ENCODE peak calls at places on chromosomes 12 and 14, in seven cellular contexts. I is NCI-H1105 treated with DMSO at 0.1 percent for 48 hours; A is renal cortical epithelial cell; M is stimulated activated CD4-positive, alpha-beta T cell treated with anti-CD3 and anti-CD28 coated beads, Interleukin-15, amount 100 ng/mL, for 1 hour; W is NAMALWA; X is activated T-helper 1 cell treated with anti-CD3 and anti-CD28 coated beads, Interleukin-2, amount 50 U/mL, for 16 hours; G is ELF-1. L is an unnamed sample.

GRCh38 chr12:57739387-57739786 is 845 bp upstream of the AGAP2 start:
- DNase-seq in I (no peak), G (no peak), X (no peak), M (no peak), A (no peak), W (no peak), L (no peak)

GRCh38 chr12:126926023-126926600 is 1340.9 kb upstream of the TMEM132C start:
- DNase-seq in M (no peak), I (no peak), W (no peak), A (no peak), G (no peak), X (no peak), L (peak)

GRCh38 chr14:75982724-75983358 is 1.0 kb upstream of the TGFB3 start:
- DNase-seq in M (peak), W (no peak), I (peak), A (no peak), X (no peak), G (no peak), L (no peak)

GRCh38 chr12:77724367-77724957 is 106.2 kb upstream of the NAV3 start:
- DNase-seq in W (peak), M (no peak), I (peak), A (peak), G (no peak), X (no peak), L (peak)

GRCh38 chr12:175759-176158 is 38.2 kb downstream of the SLC6A12 start:
- DNase-seq in X (no peak), M (no peak), G (no peak), W (no peak), A (no peak), I (no peak), L (no peak)

GRCh38 chr14:21302013-21302857 is 22.4 kb downstream of the RPGRIP1 start:
- DNase-seq in W (no peak), G (no peak), X (no peak), M (no peak), A (no peak), I (no peak), L (peak)

GRCh38 chr14:103444837-103445524 is 59.8 kb downstream of the MARK3 start:
- DNase-seq in A (no peak), M (no peak), W (no peak), I (no peak), X (no peak), G (no peak), L (no peak)

GRCh38 chr14:30610719-30611388 is 11.3 kb upstream of the SCFD1 start:
- DNase-seq in M (no peak), X (no peak), A (peak), G (no peak), I (peak), W (peak), L (peak)

GRCh38 chr12:18139989-18140596 is 50.1 kb upstream of the RERGL start:
- DNase-seq in X (no peak), G (no peak), A (peak), W (peak), I (peak), M (no peak), L (peak)